ENCODE peak calls at places on chromosomes 1 and 21, in nine cellular contexts. One of them, this sample, is unnamed.

GRCh38 chr1:35539073-35539823 is 18.0 kb downstream of the KIAA0319L start:
- DNase-seq in stimulated activated CD4-positive, alpha-beta T cell treated with anti-CD3 and anti-CD28 coated beads, Interleukin-12 subunit alpha, Interleukin-12 subunit beta, amount 100 ng/mL, for 4 hours: no peak
- DNase-seq in fibroblast of lung: no peak
- DNase-seq in T-cell: peak; percentile 37
- DNase-seq in Calu3: no peak
- DNase-seq in NCI-H1105: no peak
- DNase-seq in GF-D8: no peak
- DNase-seq in HEK293T: no peak
- DNase-seq in NCI-H510A treated with DMSO at 0.1 percent for 48 hours: no peak
- DNase-seq in this sample: peak; percentile 67

GRCh38 chr1:77382361-77382760 is 100.5 kb downstream of the AK5 start:
- DNase-seq in stimulated activated CD4-positive, alpha-beta T cell treated with anti-CD3 and anti-CD28 coated beads, Interleukin-12 subunit alpha, Interleukin-12 subunit beta, amount 100 ng/mL, for 4 hours: no peak
- DNase-seq in fibroblast of lung: peak; percentile 32
- DNase-seq in T-cell: no peak
- DNase-seq in Calu3: no peak
- DNase-seq in NCI-H1105: no peak
- DNase-seq in GF-D8: no peak
- DNase-seq in HEK293T: no peak
- DNase-seq in NCI-H510A treated with DMSO at 0.1 percent for 48 hours: no peak
- DNase-seq in this sample: no peak

GRCh38 chr1:78469561-78469960 is 21.2 kb upstream of the PTGFR start:
- DNase-seq in stimulated activated CD4-positive, alpha-beta T cell treated with anti-CD3 and anti-CD28 coated beads, Interleukin-12 subunit alpha, Interleukin-12 subunit beta, amount 100 ng/mL, for 4 hours: no peak
- DNase-seq in fibroblast of lung: no peak
- DNase-seq in T-cell: no peak
- DNase-seq in Calu3: no peak
- DNase-seq in NCI-H1105: no peak
- DNase-seq in GF-D8: no peak
- DNase-seq in HEK293T: no peak
- DNase-seq in NCI-H510A treated with DMSO at 0.1 percent for 48 hours: no peak
- DNase-seq in this sample: no peak

GRCh38 chr1:244154882-244155531 is 103.9 kb downstream of the ZBTB18 start:
- DNase-seq in stimulated activated CD4-positive, alpha-beta T cell treated with anti-CD3 and anti-CD28 coated beads, Interleukin-12 subunit alpha, Interleukin-12 subunit beta, amount 100 ng/mL, for 4 hours: no peak
- DNase-seq in fibroblast of lung: no peak
- DNase-seq in T-cell: no peak
- DNase-seq in Calu3: no peak
- DNase-seq in NCI-H1105: no peak
- DNase-seq in GF-D8: no peak
- DNase-seq in HEK293T: no peak
- DNase-seq in NCI-H510A treated with DMSO at 0.1 percent for 48 hours: no peak
- DNase-seq in this sample: peak; percentile 83

GRCh38 chr1:53592521-53592982 is 133.4 kb downstream of the DMRTB1 start:
- DNase-seq in stimulated activated CD4-positive, alpha-beta T cell treated with anti-CD3 and anti-CD28 coated beads, Interleukin-12 subunit alpha, Interleukin-12 subunit beta, amount 100 ng/mL, for 4 hours: no peak
- DNase-seq in fibroblast of lung: peak; percentile 77
- DNase-seq in T-cell: no peak
- DNase-seq in Calu3: peak; percentile 47
- DNase-seq in NCI-H1105: no peak
- DNase-seq in GF-D8: no peak
- DNase-seq in HEK293T: no peak
- DNase-seq in NCI-H510A treated with DMSO at 0.1 percent for 48 hours: peak; percentile 50
- DNase-seq in this sample: no peak

GRCh38 chr1:236029428-236029940 is 35.4 kb downstream of the NID1 start:
- DNase-seq in stimulated activated CD4-positive, alpha-beta T cell treated with anti-CD3 and anti-CD28 coated beads, Interleukin-12 subunit alpha, Interleukin-12 subunit beta, amount 100 ng/mL, for 4 hours: no peak
- DNase-seq in fibroblast of lung: no peak
- DNase-seq in T-cell: no peak
- DNase-seq in Calu3: no peak
- DNase-seq in NCI-H1105: no peak
- DNase-seq in GF-D8: no peak
- DNase-seq in HEK293T: no peak
- DNase-seq in NCI-H510A treated with DMSO at 0.1 percent for 48 hours: no peak
- DNase-seq in this sample: no peak

GRCh38 chr1:117067528-117068370 is 7.6 kb downstream of the TTF2 start:
- DNase-seq in stimulated activated CD4-positive, alpha-beta T cell treated with anti-CD3 and anti-CD28 coated beads, Interleukin-12 subunit alpha, Interleukin-12 subunit beta, amount 100 ng/mL, for 4 hours: peak; percentile 30
- DNase-seq in fibroblast of lung: peak; percentile 73
- DNase-seq in T-cell: peak; percentile 13
- DNase-seq in Calu3: peak; percentile 33
- DNase-seq in NCI-H1105: peak; percentile 9
- DNase-seq in GF-D8: no peak
- DNase-seq in HEK293T: peak; percentile 66
- DNase-seq in NCI-H510A treated with DMSO at 0.1 percent for 48 hours: peak; percentile 42
- DNase-seq in this sample: peak; percentile 45

GRCh38 chr1:43206721-43207228 is 34.6 kb downstream of the CFAP57 start:
- DNase-seq in stimulated activated CD4-positive, alpha-beta T cell treated with anti-CD3 and anti-CD28 coated beads, Interleukin-12 subunit alpha, Interleukin-12 subunit beta, amount 100 ng/mL, for 4 hours: no peak
- DNase-seq in fibroblast of lung: peak; percentile 86
- DNase-seq in T-cell: no peak
- DNase-seq in Calu3: peak; percentile 82
- DNase-seq in NCI-H1105: no peak
- DNase-seq in GF-D8: peak; percentile 51
- DNase-seq in HEK293T: no peak
- DNase-seq in NCI-H510A treated with DMSO at 0.1 percent for 48 hours: no peak
- DNase-seq in this sample: peak; percentile 96

GRCh38 chr1:214123061-214123784 is 135.4 kb downstream of the PROX1 start:
- DNase-seq in stimulated activated CD4-positive, alpha-beta T cell treated with anti-CD3 and anti-CD28 coated beads, Interleukin-12 subunit alpha, Interleukin-12 subunit beta, amount 100 ng/mL, for 4 hours: no peak
- DNase-seq in fibroblast of lung: peak; percentile 76
- DNase-seq in T-cell: no peak
- DNase-seq in Calu3: peak; percentile 65
- DNase-seq in NCI-H1105: peak; percentile 66
- DNase-seq in GF-D8: no peak
- DNase-seq in HEK293T: peak; percentile 83
- DNase-seq in NCI-H510A treated with DMSO at 0.1 percent for 48 hours: peak; percentile 91
- DNase-seq in this sample: peak; percentile 20

GRCh38 chr1:223707270-223708000 is 4.9 kb upstream of the CAPN2 start:
- DNase-seq in stimulated activated CD4-positive, alpha-beta T cell treated with anti-CD3 and anti-CD28 coated beads, Interleukin-12 subunit alpha, Interleukin-12 subunit beta, amount 100 ng/mL, for 4 hours: no peak
- DNase-seq in fibroblast of lung: peak; percentile 99
- DNase-seq in T-cell: no peak
- DNase-seq in Calu3: peak; percentile 83
- DNase-seq in NCI-H1105: no peak
- DNase-seq in GF-D8: no peak
- DNase-seq in HEK293T: no peak
- DNase-seq in NCI-H510A treated with DMSO at 0.1 percent for 48 hours: peak; percentile 97
- DNase-seq in this sample: peak; percentile 96

GRCh38 chr1:55698136-55698535 is 483.0 kb upstream of the USP24 start:
- DNase-seq in stimulated activated CD4-positive, alpha-beta T cell treated with anti-CD3 and anti-CD28 coated beads, Interleukin-12 subunit alpha, Interleukin-12 subunit beta, amount 100 ng/mL, for 4 hours: no peak
- DNase-seq in fibroblast of lung: peak; percentile 52
- DNase-seq in T-cell: no peak
- DNase-seq in Calu3: no peak
- DNase-seq in NCI-H1105: no peak
- DNase-seq in GF-D8: no peak
- DNase-seq in HEK293T: no peak
- DNase-seq in NCI-H510A treated with DMSO at 0.1 percent for 48 hours: no peak
- DNase-seq in this sample: no peak

GRCh38 chr1:59718064-59718988 is 96.4 kb upstream of the HOOK1 start:
- DNase-seq in stimulated activated CD4-positive, alpha-beta T cell treated with anti-CD3 and anti-CD28 coated beads, Interleukin-12 subunit alpha, Interleukin-12 subunit beta, amount 100 ng/mL, for 4 hours: no peak
- DNase-seq in fibroblast of lung: peak; percentile 50
- DNase-seq in T-cell: no peak
- DNase-seq in Calu3: no peak
- DNase-seq in NCI-H1105: no peak
- DNase-seq in GF-D8: no peak
- DNase-seq in HEK293T: peak; percentile 49
- DNase-seq in NCI-H510A treated with DMSO at 0.1 percent for 48 hours: no peak
- DNase-seq in this sample: no peak

GRCh38 chr1:1434131-1434811 is 1.2 kb upstream of the VWA1 start:
- DNase-seq in stimulated activated CD4-positive, alpha-beta T cell treated with anti-CD3 and anti-CD28 coated beads, Interleukin-12 subunit alpha, Interleukin-12 subunit beta, amount 100 ng/mL, for 4 hours: no peak
- DNase-seq in fibroblast of lung: no peak
- DNase-seq in T-cell: no peak
- DNase-seq in Calu3: peak; percentile 58
- DNase-seq in NCI-H1105: no peak
- DNase-seq in GF-D8: peak; percentile 59
- DNase-seq in HEK293T: no peak
- DNase-seq in NCI-H510A treated with DMSO at 0.1 percent for 48 hours: peak; percentile 43
- DNase-seq in this sample: no peak

GRCh38 chr1:43933386-43934278 is at the start of gene ARTN:
- DNase-seq in stimulated activated CD4-positive, alpha-beta T cell treated with anti-CD3 and anti-CD28 coated beads, Interleukin-12 subunit alpha, Interleukin-12 subunit beta, amount 100 ng/mL, for 4 hours: no peak
- DNase-seq in fibroblast of lung: no peak
- DNase-seq in T-cell: no peak
- DNase-seq in Calu3: peak; percentile 63
- DNase-seq in NCI-H1105: peak; percentile 47
- DNase-seq in GF-D8: no peak
- DNase-seq in HEK293T: no peak
- DNase-seq in NCI-H510A treated with DMSO at 0.1 percent for 48 hours: peak; percentile 99
- DNase-seq in this sample: no peak

GRCh38 chr1:3654549-3655281 is 2.4 kb downstream of the TP73 start:
- DNase-seq in stimulated activated CD4-positive, alpha-beta T cell treated with anti-CD3 and anti-CD28 coated beads, Interleukin-12 subunit alpha, Interleukin-12 subunit beta, amount 100 ng/mL, for 4 hours: no peak
- DNase-seq in fibroblast of lung: no peak
- DNase-seq in T-cell: no peak
- DNase-seq in Calu3: no peak
- DNase-seq in NCI-H1105: no peak
- DNase-seq in GF-D8: no peak
- DNase-seq in HEK293T: no peak
- DNase-seq in NCI-H510A treated with DMSO at 0.1 percent for 48 hours: no peak
- DNase-seq in this sample: no peak

GRCh38 chr1:165575700-165576099 is 31.9 kb downstream of the LRRC52 start:
- DNase-seq in stimulated activated CD4-positive, alpha-beta T cell treated with anti-CD3 and anti-CD28 coated beads, Interleukin-12 subunit alpha, Interleukin-12 subunit beta, amount 100 ng/mL, for 4 hours: no peak
- DNase-seq in fibroblast of lung: no peak
- DNase-seq in T-cell: no peak
- DNase-seq in Calu3: no peak
- DNase-seq in NCI-H1105: no peak
- DNase-seq in GF-D8: no peak
- DNase-seq in HEK293T: no peak
- DNase-seq in NCI-H510A treated with DMSO at 0.1 percent for 48 hours: no peak
- DNase-seq in this sample: no peak

GRCh38 chr21:32674038-32674437 is 53.8 kb downstream of the SYNJ1 start:
- DNase-seq in stimulated activated CD4-positive, alpha-beta T cell treated with anti-CD3 and anti-CD28 coated beads, Interleukin-12 subunit alpha, Interleukin-12 subunit beta, amount 100 ng/mL, for 4 hours: no peak
- DNase-seq in fibroblast of lung: no peak
- DNase-seq in T-cell: no peak
- DNase-seq in Calu3: no peak
- DNase-seq in NCI-H1105: no peak
- DNase-seq in GF-D8: no peak
- DNase-seq in HEK293T: no peak
- DNase-seq in NCI-H510A treated with DMSO at 0.1 percent for 48 hours: no peak
- DNase-seq in this sample: no peak

GRCh38 chr1:62068978-62069377 is 125.7 kb upstream of the L1TD1 start:
- DNase-seq in stimulated activated CD4-positive, alpha-beta T cell treated with anti-CD3 and anti-CD28 coated beads, Interleukin-12 subunit alpha, Interleukin-12 subunit beta, amount 100 ng/mL, for 4 hours: no peak
- DNase-seq in fibroblast of lung: peak; percentile 39
- DNase-seq in T-cell: no peak
- DNase-seq in Calu3: no peak
- DNase-seq in NCI-H1105: peak; percentile 92
- DNase-seq in GF-D8: no peak
- DNase-seq in HEK293T: no peak
- DNase-seq in NCI-H510A treated with DMSO at 0.1 percent for 48 hours: no peak
- DNase-seq in this sample: no peak

GRCh38 chr1:41046347-41046775 is 24.8 kb upstream of the SLFNL1 start:
- DNase-seq in stimulated activated CD4-positive, alpha-beta T cell treated with anti-CD3 and anti-CD28 coated beads, Interleukin-12 subunit alpha, Interleukin-12 subunit beta, amount 100 ng/mL, for 4 hours: no peak
- DNase-seq in fibroblast of lung: no peak
- DNase-seq in T-cell: no peak
- DNase-seq in Calu3: no peak
- DNase-seq in NCI-H1105: no peak
- DNase-seq in GF-D8: no peak
- DNase-seq in HEK293T: no peak
- DNase-seq in NCI-H510A treated with DMSO at 0.1 percent for 48 hours: no peak
- DNase-seq in this sample: no peak

GRCh38 chr1:162110910-162111309 is 41.4 kb downstream of the NOS1AP start:
- DNase-seq in stimulated activated CD4-positive, alpha-beta T cell treated with anti-CD3 and anti-CD28 coated beads, Interleukin-12 subunit alpha, Interleukin-12 subunit beta, amount 100 ng/mL, for 4 hours: no peak
- DNase-seq in fibroblast of lung: no peak
- DNase-seq in T-cell: no peak
- DNase-seq in Calu3: no peak
- DNase-seq in NCI-H1105: no peak
- DNase-seq in GF-D8: no peak
- DNase-seq in HEK293T: no peak
- DNase-seq in NCI-H510A treated with DMSO at 0.1 percent for 48 hours: no peak
- DNase-seq in this sample: no peak

GRCh38 chr1:95216292-95216990 is 17.6 kb upstream of the RWDD3 start:
- DNase-seq in stimulated activated CD4-positive, alpha-beta T cell treated with anti-CD3 and anti-CD28 coated beads, Interleukin-12 subunit alpha, Interleukin-12 subunit beta, amount 100 ng/mL, for 4 hours: no peak
- DNase-seq in fibroblast of lung: no peak
- DNase-seq in T-cell: no peak
- DNase-seq in Calu3: no peak
- DNase-seq in NCI-H1105: no peak
- DNase-seq in GF-D8: no peak
- DNase-seq in HEK293T: no peak
- DNase-seq in NCI-H510A treated with DMSO at 0.1 percent for 48 hours: no peak
- DNase-seq in this sample: no peak

GRCh38 chr1:37537378-37537777 is 16.7 kb downstream of the SNIP1 start:
- DNase-seq in stimulated activated CD4-positive, alpha-beta T cell treated with anti-CD3 and anti-CD28 coated beads, Interleukin-12 subunit alpha, Interleukin-12 subunit beta, amount 100 ng/mL, for 4 hours: no peak
- DNase-seq in fibroblast of lung: peak; percentile 60
- DNase-seq in T-cell: no peak
- DNase-seq in Calu3: no peak
- DNase-seq in NCI-H1105: no peak
- DNase-seq in GF-D8: no peak
- DNase-seq in HEK293T: no peak
- DNase-seq in NCI-H510A treated with DMSO at 0.1 percent for 48 hours: no peak
- DNase-seq in this sample: peak; percentile 43

GRCh38 chr1:58896211-58897183 is 112.7 kb upstream of the JUN start:
- DNase-seq in stimulated activated CD4-positive, alpha-beta T cell treated with anti-CD3 and anti-CD28 coated beads, Interleukin-12 subunit alpha, Interleukin-12 subunit beta, amount 100 ng/mL, for 4 hours: no peak
- DNase-seq in fibroblast of lung: no peak
- DNase-seq in T-cell: no peak
- DNase-seq in Calu3: peak; percentile 62
- DNase-seq in NCI-H1105: no peak
- DNase-seq in GF-D8: peak; percentile 71
- DNase-seq in HEK293T: no peak
- DNase-seq in NCI-H510A treated with DMSO at 0.1 percent for 48 hours: peak; percentile 72
- DNase-seq in this sample: no peak

GRCh38 chr21:21324297-21324696 is 326.1 kb downstream of the NCAM2 start:
- DNase-seq in stimulated activated CD4-positive, alpha-beta T cell treated with anti-CD3 and anti-CD28 coated beads, Interleukin-12 subunit alpha, Interleukin-12 subunit beta, amount 100 ng/mL, for 4 hours: no peak
- DNase-seq in fibroblast of lung: no peak
- DNase-seq in T-cell: no peak
- DNase-seq in Calu3: no peak
- DNase-seq in NCI-H1105: no peak
- DNase-seq in GF-D8: no peak
- DNase-seq in HEK293T: no peak
- DNase-seq in NCI-H510A treated with DMSO at 0.1 percent for 48 hours: no peak
- DNase-seq in this sample: no peak

GRCh38 chr1:200625381-200625824 is 4.9 kb upstream of the KIF14 start:
- DNase-seq in stimulated activated CD4-positive, alpha-beta T cell treated with anti-CD3 and anti-CD28 coated beads, Interleukin-12 subunit alpha, Interleukin-12 subunit beta, amount 100 ng/mL, for 4 hours: no peak
- DNase-seq in fibroblast of lung: peak; percentile 23
- DNase-seq in T-cell: no peak
- DNase-seq in Calu3: no peak
- DNase-seq in NCI-H1105: no peak
- DNase-seq in GF-D8: no peak
- DNase-seq in HEK293T: no peak
- DNase-seq in NCI-H510A treated with DMSO at 0.1 percent for 48 hours: no peak
- DNase-seq in this sample: no peak

GRCh38 chr1:145887631-145888030 is 2.0 kb upstream of the ANKRD35 start:
- DNase-seq in stimulated activated CD4-positive, alpha-beta T cell treated with anti-CD3 and anti-CD28 coated beads, Interleukin-12 subunit alpha, Interleukin-12 subunit beta, amount 100 ng/mL, for 4 hours: no peak
- DNase-seq in fibroblast of lung: no peak
- DNase-seq in T-cell: no peak
- DNase-seq in Calu3: peak; percentile 67
- DNase-seq in NCI-H1105: no peak
- DNase-seq in GF-D8: no peak
- DNase-seq in HEK293T: no peak
- DNase-seq in NCI-H510A treated with DMSO at 0.1 percent for 48 hours: no peak
- DNase-seq in this sample: no peak

GRCh38 chr1:111214086-111214801 is 13.3 kb upstream of the CHI3L2 start:
- DNase-seq in stimulated activated CD4-positive, alpha-beta T cell treated with anti-CD3 and anti-CD28 coated beads, Interleukin-12 subunit alpha, Interleukin-12 subunit beta, amount 100 ng/mL, for 4 hours: no peak
- DNase-seq in fibroblast of lung: no peak
- DNase-seq in T-cell: no peak
- DNase-seq in Calu3: no peak
- DNase-seq in NCI-H1105: peak; percentile 16
- DNase-seq in GF-D8: no peak
- DNase-seq in HEK293T: no peak
- DNase-seq in NCI-H510A treated with DMSO at 0.1 percent for 48 hours: no peak
- DNase-seq in this sample: no peak

GRCh38 chr1:40859017-40859416 is 3.1 kb downstream of the CITED4 start:
- DNase-seq in stimulated activated CD4-positive, alpha-beta T cell treated with anti-CD3 and anti-CD28 coated beads, Interleukin-12 subunit alpha, Interleukin-12 subunit beta, amount 100 ng/mL, for 4 hours: no peak
- DNase-seq in fibroblast of lung: no peak
- DNase-seq in T-cell: no peak
- DNase-seq in Calu3: no peak
- DNase-seq in NCI-H1105: no peak
- DNase-seq in GF-D8: no peak
- DNase-seq in HEK293T: no peak
- DNase-seq in NCI-H510A treated with DMSO at 0.1 percent for 48 hours: no peak
- DNase-seq in this sample: no peak

GRCh38 chr1:119515221-119515620 is 8.2 kb downstream of the HSD3B1 start:
- DNase-seq in stimulated activated CD4-positive, alpha-beta T cell treated with anti-CD3 and anti-CD28 coated beads, Interleukin-12 subunit alpha, Interleukin-12 subunit beta, amount 100 ng/mL, for 4 hours: no peak
- DNase-seq in fibroblast of lung: no peak
- DNase-seq in T-cell: no peak
- DNase-seq in Calu3: no peak
- DNase-seq in NCI-H1105: no peak
- DNase-seq in GF-D8: no peak
- DNase-seq in HEK293T: no peak
- DNase-seq in NCI-H510A treated with DMSO at 0.1 percent for 48 hours: no peak
- DNase-seq in this sample: no peak

GRCh38 chr1:44677201-44677520 is 2.6 kb downstream of the ARMH1 start:
- DNase-seq in stimulated activated CD4-positive, alpha-beta T cell treated with anti-CD3 and anti-CD28 coated beads, Interleukin-12 subunit alpha, Interleukin-12 subunit beta, amount 100 ng/mL, for 4 hours: no peak
- DNase-seq in fibroblast of lung: peak; percentile 51
- DNase-seq in T-cell: no peak
- DNase-seq in Calu3: no peak
- DNase-seq in NCI-H1105: no peak
- DNase-seq in GF-D8: peak; percentile 66
- DNase-seq in HEK293T: peak; percentile 46
- DNase-seq in NCI-H510A treated with DMSO at 0.1 percent for 48 hours: peak; percentile 43
- DNase-seq in this sample: no peak

GRCh38 chr1:228158151-228158571 is 7.4 kb upstream of the IBA57 start:
- DNase-seq in stimulated activated CD4-positive, alpha-beta T cell treated with anti-CD3 and anti-CD28 coated beads, Interleukin-12 subunit alpha, Interleukin-12 subunit beta, amount 100 ng/mL, for 4 hours: no peak
- DNase-seq in fibroblast of lung: no peak
- DNase-seq in T-cell: no peak
- DNase-seq in Calu3: no peak
- DNase-seq in NCI-H1105: no peak
- DNase-seq in GF-D8: no peak
- DNase-seq in HEK293T: no peak
- DNase-seq in NCI-H510A treated with DMSO at 0.1 percent for 48 hours: no peak
- DNase-seq in this sample: no peak